ENCODE peak calls at places on chromosome 16, in six cellular contexts. One of them, this sample, is unnamed. For H3K27me3, the result is how much of the 10 kb centered on the place peaks cover.

GRCh38 chr16:12341423-12341822 is 364.9 kb downstream of the SNX29 start:
- DNase-seq in kidney epithelial cell: peak
- DNase-seq in sigmoid colon: no peak
- DNase-seq in uterus: no peak
- DNase-seq in ovary: no peak
- DNase-seq in gastrocnemius medialis: peak
- DNase-seq in this sample: no peak

GRCh38 chr16:84143784-84144199 is 1.2 kb downstream of the HSDL1 start:
- DNase-seq in ovary: no peak
- DNase-seq in gastrocnemius medialis: no peak
- DNase-seq in kidney epithelial cell: no peak
- DNase-seq in sigmoid colon: no peak
- DNase-seq in uterus: no peak
- DNase-seq in this sample: no peak

GRCh38 chr16:77660311-77660710 is 62.0 kb upstream of the NUDT7 start:
- DNase-seq in kidney epithelial cell: peak
- DNase-seq in gastrocnemius medialis: no peak
- DNase-seq in ovary: no peak
- DNase-seq in uterus: no peak
- DNase-seq in sigmoid colon: no peak
- DNase-seq in this sample: no peak

GRCh38 chr16:17374668-17375255 is 96.0 kb downstream of the XYLT1 start:
- DNase-seq in kidney epithelial cell: no peak
- DNase-seq in ovary: no peak
- DNase-seq in gastrocnemius medialis: no peak
- DNase-seq in uterus: no peak
- DNase-seq in sigmoid colon: no peak
- DNase-seq in this sample: no peak

GRCh38 chr16:67169642-67170167 is 633 bp upstream of the NOL3 start:
- DNase-seq in kidney epithelial cell: no peak
- DNase-seq in sigmoid colon: no peak
- DNase-seq in uterus: no peak
- DNase-seq in gastrocnemius medialis: no peak
- DNase-seq in ovary: peak
- DNase-seq in this sample: no peak

GRCh38 chr16:50297301-50298074 is 31.1 kb downstream of the ADCY7 start:
- DNase-seq in uterus: no peak
- DNase-seq in ovary: peak
- DNase-seq in gastrocnemius medialis: no peak
- DNase-seq in kidney epithelial cell: no peak
- DNase-seq in sigmoid colon: peak
- DNase-seq in this sample: no peak

GRCh38 chr16:49601541-49601940 is 227.9 kb downstream of the C16orf78 start:
- DNase-seq in ovary: no peak
- DNase-seq in uterus: no peak
- DNase-seq in gastrocnemius medialis: no peak
- DNase-seq in kidney epithelial cell: no peak
- DNase-seq in sigmoid colon: no peak
- DNase-seq in this sample: no peak

GRCh38 chr16:58024673-58025350 is 742 bp upstream of the MMP15 start:
- DNase-seq in ovary: no peak
- DNase-seq in uterus: no peak
- DNase-seq in kidney epithelial cell: no peak
- DNase-seq in sigmoid colon: no peak
- DNase-seq in gastrocnemius medialis: no peak
- DNase-seq in this sample: peak

GRCh38 chr16:51523400-51523799 is 372.3 kb upstream of the SALL1 start:
- DNase-seq in sigmoid colon: no peak
- DNase-seq in ovary: no peak
- DNase-seq in uterus: no peak
- DNase-seq in gastrocnemius medialis: no peak
- DNase-seq in kidney epithelial cell: no peak
- DNase-seq in this sample: no peak

GRCh38 chr16:77696149-77696548 is 26.2 kb upstream of the NUDT7 start:
- DNase-seq in ovary: no peak
- DNase-seq in sigmoid colon: no peak
- DNase-seq in kidney epithelial cell: no peak
- DNase-seq in gastrocnemius medialis: no peak
- DNase-seq in uterus: no peak
- DNase-seq in this sample: no peak

GRCh38 chr16:56332464-56333079 is 92.8 kb downstream of the AMFR start:
- DNase-seq in uterus: peak
- DNase-seq in gastrocnemius medialis: peak
- DNase-seq in ovary: peak
- DNase-seq in sigmoid colon: no peak
- DNase-seq in kidney epithelial cell: no peak
- DNase-seq in this sample: no peak

GRCh38 chr16:83887564-83887963 is 11.4 kb upstream of the MLYCD start:
- DNase-seq in uterus: no peak
- DNase-seq in sigmoid colon: no peak
- DNase-seq in kidney epithelial cell: no peak
- DNase-seq in ovary: no peak
- DNase-seq in gastrocnemius medialis: no peak
- DNase-seq in this sample: no peak

GRCh38 chr16:11296351-11296705 is 15.2 kb upstream of the PRM1 start:
- DNase-seq in sigmoid colon: no peak
- DNase-seq in ovary: no peak
- DNase-seq in gastrocnemius medialis: no peak
- DNase-seq in kidney epithelial cell: no peak
- DNase-seq in uterus: no peak
- DNase-seq in this sample: no peak

GRCh38 chr16:16150117-16150877 is 73.0 kb downstream of the ABCC6 start:
- DNase-seq in kidney epithelial cell: no peak
- DNase-seq in ovary: peak
- DNase-seq in gastrocnemius medialis: peak
- DNase-seq in sigmoid colon: peak
- DNase-seq in uterus: peak
- DNase-seq in this sample: no peak

GRCh38 chr16:61382435-61382834 is 653.8 kb downstream of the CDH8 start:
- DNase-seq in kidney epithelial cell: no peak
- DNase-seq in gastrocnemius medialis: no peak
- DNase-seq in sigmoid colon: no peak
- DNase-seq in ovary: no peak
- DNase-seq in uterus: no peak
- DNase-seq in this sample: no peak

GRCh38 chr16:30445408-30446202 is at the start of gene SEPHS2:
- DNase-seq in kidney epithelial cell: peak
- DNase-seq in gastrocnemius medialis: peak
- DNase-seq in uterus: peak
- DNase-seq in ovary: peak
- DNase-seq in sigmoid colon: peak
- DNase-seq in this sample: peak
- TF ChIP-seq CTCF in kidney epithelial cell: peak
- TF ChIP-seq CTCF in gastrocnemius medialis: no peak
- TF ChIP-seq CTCF in uterus: peak
- TF ChIP-seq CTCF in ovary: peak
- TF ChIP-seq CTCF in sigmoid colon: no peak
- TF ChIP-seq CTCF in this sample: peak

DNA sequence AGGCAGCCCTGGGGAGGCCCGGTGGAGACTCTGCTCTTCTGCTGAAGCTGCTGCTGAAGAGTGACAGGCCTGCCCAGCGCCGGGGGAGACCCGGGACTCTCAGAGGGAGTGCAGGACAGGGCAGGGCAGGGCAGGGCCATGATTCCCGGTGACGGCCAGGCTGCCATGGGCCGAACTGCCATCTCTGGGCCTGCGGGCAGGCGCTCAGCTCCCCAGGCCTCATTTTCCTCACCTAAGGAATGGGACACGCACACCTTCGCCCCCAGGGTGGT is 22.6 kb upstream of the SSTR5 start:
- DNase-seq in ovary: no peak
- DNase-seq in uterus: no peak
- DNase-seq in kidney epithelial cell: no peak
- DNase-seq in gastrocnemius medialis: no peak
- DNase-seq in sigmoid colon: no peak
- DNase-seq in this sample: no peak
- H3K27me3 ChIP-seq in ovary: under half
- H3K27me3 ChIP-seq in uterus: under half
- H3K27me3 ChIP-seq in kidney epithelial cell: under half
- H3K27me3 ChIP-seq in gastrocnemius medialis: half or more
- H3K27me3 ChIP-seq in sigmoid colon: half or more
- H3K27me3 ChIP-seq in this sample: under half

GRCh38 chr16:74666425-74667214 is at the start of gene RFWD3:
- DNase-seq in sigmoid colon: peak
- DNase-seq in kidney epithelial cell: peak
- DNase-seq in gastrocnemius medialis: peak
- DNase-seq in uterus: peak
- DNase-seq in ovary: peak
- DNase-seq in this sample: peak
- TF ChIP-seq CTCF in sigmoid colon: no peak
- TF ChIP-seq CTCF in kidney epithelial cell: no peak
- TF ChIP-seq CTCF in gastrocnemius medialis: no peak
- TF ChIP-seq CTCF in uterus: no peak
- TF ChIP-seq CTCF in ovary: no peak
- TF ChIP-seq CTCF in this sample: no peak

DNA sequence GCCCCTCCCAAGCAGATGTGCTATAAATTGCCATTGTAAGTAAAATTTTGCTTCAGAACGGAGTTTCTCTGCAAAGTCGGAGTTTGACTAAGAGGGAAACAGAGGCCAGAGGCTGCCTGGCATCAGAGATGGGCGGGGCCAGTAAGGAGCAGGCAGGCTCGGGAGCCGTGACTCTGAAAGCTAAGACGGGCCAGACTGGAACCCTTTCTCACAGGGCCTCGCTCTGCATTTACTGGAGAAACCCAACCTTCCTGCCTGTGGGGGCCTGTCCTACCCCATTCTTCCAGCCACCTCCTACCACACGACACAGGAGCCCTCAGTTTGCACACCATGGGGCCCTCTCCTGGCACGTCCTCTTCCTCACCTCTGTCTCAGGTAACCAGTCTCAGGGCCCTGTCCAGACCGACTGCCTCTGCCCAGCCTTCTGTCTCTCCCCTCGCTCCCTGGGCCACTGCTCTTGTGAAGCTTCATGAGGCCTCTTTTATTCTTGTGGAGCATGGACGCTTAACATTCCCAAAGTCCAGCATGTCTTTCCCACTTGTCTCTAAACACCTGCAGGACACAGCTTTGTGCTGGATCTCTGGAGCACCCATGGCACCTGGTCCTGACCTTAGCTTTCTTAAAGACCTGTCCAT is 48.4 kb upstream of the ACSF3 start:
- DNase-seq in ovary: peak
- DNase-seq in gastrocnemius medialis: no peak
- DNase-seq in kidney epithelial cell: no peak
- DNase-seq in uterus: no peak
- DNase-seq in sigmoid colon: peak
- DNase-seq in this sample: no peak
- H3K27me3 ChIP-seq in ovary: under half
- H3K27me3 ChIP-seq in gastrocnemius medialis: under half
- H3K27me3 ChIP-seq in kidney epithelial cell: under half
- H3K27me3 ChIP-seq in uterus: under half
- H3K27me3 ChIP-seq in sigmoid colon: half or more
- H3K27me3 ChIP-seq in this sample: under half

GRCh38 chr16:5633845-5634440 is 536.3 kb upstream of the EEF2KMT start:
- DNase-seq in uterus: no peak
- DNase-seq in ovary: no peak
- DNase-seq in kidney epithelial cell: no peak
- DNase-seq in gastrocnemius medialis: no peak
- DNase-seq in sigmoid colon: no peak
- DNase-seq in this sample: no peak
- TF ChIP-seq CTCF in uterus: no peak
- TF ChIP-seq CTCF in ovary: no peak
- TF ChIP-seq CTCF in kidney epithelial cell: peak
- TF ChIP-seq CTCF in gastrocnemius medialis: no peak
- TF ChIP-seq CTCF in sigmoid colon: no peak
- TF ChIP-seq CTCF in this sample: no peak